ENCODE peak calls at places on chromosomes 13 and 19, in four cellular contexts. V is BJ; N is T-helper 2 cell; H is activated CD4-positive, alpha-beta T cell treated with anti-CD3 and anti-CD28 coated beads, Interleukin-2, amount 10 ng/mL, durations not matched to agents 7 days and 5 days. D is an unnamed sample.
A peak's percentile ranks its signal among the peaks of the same experiment; 100 is the strongest.

GRCh38 chr13:113540523-113540922 is 44.0 kb upstream of the TFDP1 start:
- DNase-seq in N (no peak), H (no peak), V (no peak), D (no peak)

GRCh38 chr13:60484865-60485264 is 87.8 kb downstream of the TDRD3 start:
- DNase-seq in H (no peak), N (no peak), V (no peak), D (no peak)

GRCh38 chr13:57437587-57437986 is 194.0 kb upstream of the PCDH17 start:
- DNase-seq in N (no peak), H (no peak), V (no peak), D (no peak)

GRCh38 chr13:60165391-60166099 is 1.8 kb upstream of the DIAPH3 start:
- DNase-seq in H (no peak), N (no peak), V (no peak), D (no peak)

GRCh38 chr13:99086869-99087129 is 108.9 kb upstream of the DOCK9 start:
- DNase-seq in N (peak; percentile 62), H (peak; percentile 39), V (no peak), D (peak; percentile 19)

GRCh38 chr19:10655457-10656312 is 1.5 kb downstream of the ILF3 start:
- DNase-seq in V (no peak), H (no peak), N (no peak), D (no peak)

GRCh38 chr19:46878613-46879375 is 18.0 kb downstream of the ARHGAP35 start:
- DNase-seq in H (no peak), N (no peak), V (peak; percentile 68), D (no peak)

GRCh38 chr19:50190439-50190891 is 13.0 kb upstream of the MYH14 start:
- DNase-seq in V (no peak), H (no peak), N (no peak), D (no peak)

GRCh38 chr13:40764587-40765403 is 6.2 kb downstream of the MRPS31 start:
- DNase-seq in H (no peak), V (no peak), N (peak; percentile 50), D (no peak)

GRCh38 chr19:2612619-2613249 is 89.8 kb downstream of the GNG7 start:
- DNase-seq in V (no peak), H (no peak), N (no peak), D (no peak)

GRCh38 chr19:28184997-28185396 is 1028.0 kb downstream of the UQCRFS1 start:
- DNase-seq in N (no peak), H (no peak), V (no peak), D (no peak)

GRCh38 chr13:28753208-28753892 is 34.6 kb upstream of the SLC46A3 start:
- DNase-seq in N (no peak), H (no peak), V (peak; percentile 77), D (no peak)

GRCh38 chr19:33390908-33391630 is 17.6 kb downstream of the CEBPG start:
- DNase-seq in H (no peak), N (no peak), V (no peak), D (peak; percentile 10)

GRCh38 chr13:114090476-114090875 is 41.9 kb downstream of the RASA3 start:
- DNase-seq in H (no peak), V (no peak), N (no peak), D (no peak)

GRCh38 chr19:5343848-5344247 is 3.2 kb upstream of the PTPRS start:
- DNase-seq in V (peak; percentile 60), N (no peak), H (no peak), D (no peak)

GRCh38 chr13:112690242-112690943 is 555 bp downstream of the ATP11A start:
- DNase-seq in N (peak; percentile 44), V (no peak), H (peak; percentile 35), D (no peak)

GRCh38 chr13:25227690-25228089 is 55.6 kb upstream of the AMER2 start:
- DNase-seq in H (no peak), N (no peak), V (no peak), D (no peak)

GRCh38 chr19:4083677-4084546 is 17.2 kb upstream of the ZBTB7A start:
- DNase-seq in N (peak; percentile 50), V (no peak), H (peak; percentile 52), D (no peak)

GRCh38 chr13:109843695-109844094 is 57.3 kb upstream of the IRS2 start:
- DNase-seq in H (no peak), N (no peak), V (no peak), D (no peak)

GRCh38 chr19:35271546-35271945 is 2.8 kb downstream of the USF2 start:
- DNase-seq in V (no peak), H (no peak), N (no peak), D (no peak)

GRCh38 chr13:104641309-104641708 is 1575.1 kb upstream of the SLC10A2 start:
- DNase-seq in N (no peak), V (no peak), H (no peak), D (no peak)

GRCh38 chr13:52599853-52600603 is 42.2 kb upstream of the HNRNPA1L2 start:
- DNase-seq in V (no peak), H (peak; percentile 8), N (no peak), D (peak; percentile 36)

GRCh38 chr19:39479916-39480315 is 722 bp upstream of the TIMM50 start:
- DNase-seq in V (no peak), N (no peak), H (no peak), D (no peak)

GRCh38 chr19:15635016-15635805 is 5.5 kb upstream of the CYP4F3 start:
- DNase-seq in V (no peak), H (no peak), N (no peak), D (no peak)

GRCh38 chr13:71831716-71832115 is 35.3 kb downstream of the DACH1 start:
- DNase-seq in V (no peak), H (no peak), N (no peak), D (no peak)

GRCh38 chr13:109773786-109774185 is 12.6 kb downstream of the IRS2 start:
- DNase-seq in V (no peak), N (no peak), H (no peak), D (no peak)

GRCh38 chr19:1841209-1841924 is 6.9 kb downstream of the REXO1 start:
- DNase-seq in V (no peak), N (no peak), H (no peak), D (no peak)